ENCODE peak calls at places on chromosomes 3 and 15, in nine cellular contexts. One of them, this sample, is unnamed.

GRCh38 chr3:179093807-179094206 is 22.2 kb upstream of the ZMAT3 start:
- DNase-seq in sigmoid colon: no peak
- DNase-seq in left colon: no peak
- DNase-seq in iPS DF 6.9: no peak
- DNase-seq in activated CD4-positive, alpha-beta T cell treated with anti-CD3 and anti-CD28 coated beads for 1 hour: no peak
- DNase-seq in NCI-H1092: no peak
- DNase-seq in effector CD8-positive, alpha-beta T cell: no peak
- DNase-seq in Jurkat, Clone E6-1: no peak
- DNase-seq in T-helper 2 cell: no peak
- DNase-seq in this sample: no peak

GRCh38 chr15:36502509-36502908 is 76.9 kb upstream of the CDIN1 start:
- DNase-seq in sigmoid colon: no peak
- DNase-seq in left colon: no peak
- DNase-seq in iPS DF 6.9: no peak
- DNase-seq in activated CD4-positive, alpha-beta T cell treated with anti-CD3 and anti-CD28 coated beads for 1 hour: no peak
- DNase-seq in NCI-H1092: no peak
- DNase-seq in effector CD8-positive, alpha-beta T cell: no peak
- DNase-seq in Jurkat, Clone E6-1: no peak
- DNase-seq in T-helper 2 cell: no peak
- DNase-seq in this sample: no peak

GRCh38 chr15:101255066-101255415 is 3.2 kb upstream of the CHSY1 start:
- DNase-seq in sigmoid colon: no peak
- DNase-seq in left colon: no peak
- DNase-seq in iPS DF 6.9: no peak
- DNase-seq in activated CD4-positive, alpha-beta T cell treated with anti-CD3 and anti-CD28 coated beads for 1 hour: no peak
- DNase-seq in NCI-H1092: no peak
- DNase-seq in effector CD8-positive, alpha-beta T cell: no peak
- DNase-seq in Jurkat, Clone E6-1: no peak
- DNase-seq in T-helper 2 cell: no peak
- DNase-seq in this sample: no peak

GRCh38 chr15:79209116-79209515 is 73.4 kb upstream of the ANKRD34C start:
- DNase-seq in sigmoid colon: no peak
- DNase-seq in left colon: no peak
- DNase-seq in iPS DF 6.9: no peak
- DNase-seq in activated CD4-positive, alpha-beta T cell treated with anti-CD3 and anti-CD28 coated beads for 1 hour: no peak
- DNase-seq in NCI-H1092: no peak
- DNase-seq in effector CD8-positive, alpha-beta T cell: no peak
- DNase-seq in Jurkat, Clone E6-1: no peak
- DNase-seq in T-helper 2 cell: no peak
- DNase-seq in this sample: no peak

GRCh38 chr3:135809038-135809437 is 156.5 kb upstream of the PPP2R3A start:
- DNase-seq in sigmoid colon: no peak
- DNase-seq in left colon: no peak
- DNase-seq in iPS DF 6.9: no peak
- DNase-seq in activated CD4-positive, alpha-beta T cell treated with anti-CD3 and anti-CD28 coated beads for 1 hour: no peak
- DNase-seq in NCI-H1092: no peak
- DNase-seq in effector CD8-positive, alpha-beta T cell: no peak
- DNase-seq in Jurkat, Clone E6-1: no peak
- DNase-seq in T-helper 2 cell: no peak
- DNase-seq in this sample: no peak

GRCh38 chr15:89657691-89658200 is 2.5 kb upstream of the KIF7 start:
- DNase-seq in sigmoid colon: no peak
- DNase-seq in left colon: no peak
- DNase-seq in iPS DF 6.9: no peak
- DNase-seq in activated CD4-positive, alpha-beta T cell treated with anti-CD3 and anti-CD28 coated beads for 1 hour: no peak
- DNase-seq in NCI-H1092: no peak
- DNase-seq in effector CD8-positive, alpha-beta T cell: no peak
- DNase-seq in Jurkat, Clone E6-1: no peak
- DNase-seq in T-helper 2 cell: no peak
- DNase-seq in this sample: no peak

GRCh38 chr3:158842946-158843345 is 41.1 kb downstream of the MFSD1 start:
- DNase-seq in sigmoid colon: no peak
- DNase-seq in left colon: no peak
- DNase-seq in iPS DF 6.9: no peak
- DNase-seq in activated CD4-positive, alpha-beta T cell treated with anti-CD3 and anti-CD28 coated beads for 1 hour: no peak
- DNase-seq in NCI-H1092: no peak
- DNase-seq in effector CD8-positive, alpha-beta T cell: no peak
- DNase-seq in Jurkat, Clone E6-1: no peak
- DNase-seq in T-helper 2 cell: no peak
- DNase-seq in this sample: no peak

GRCh38 chr3:195070321-195070720 is 200.6 kb downstream of the XXYLT1 start:
- DNase-seq in sigmoid colon: peak
- DNase-seq in left colon: peak
- DNase-seq in iPS DF 6.9: no peak
- DNase-seq in activated CD4-positive, alpha-beta T cell treated with anti-CD3 and anti-CD28 coated beads for 1 hour: no peak
- DNase-seq in NCI-H1092: no peak
- DNase-seq in effector CD8-positive, alpha-beta T cell: no peak
- DNase-seq in Jurkat, Clone E6-1: no peak
- DNase-seq in T-helper 2 cell: no peak
- DNase-seq in this sample: no peak

GRCh38 chr3:100966807-100967206 is 26.4 kb downstream of the ABI3BP start:
- DNase-seq in sigmoid colon: no peak
- DNase-seq in left colon: no peak
- DNase-seq in iPS DF 6.9: no peak
- DNase-seq in activated CD4-positive, alpha-beta T cell treated with anti-CD3 and anti-CD28 coated beads for 1 hour: no peak
- DNase-seq in NCI-H1092: no peak
- DNase-seq in effector CD8-positive, alpha-beta T cell: no peak
- DNase-seq in Jurkat, Clone E6-1: no peak
- DNase-seq in T-helper 2 cell: no peak
- DNase-seq in this sample: no peak

GRCh38 chr15:89839424-89839823 is 24.8 kb upstream of the ANPEP start:
- DNase-seq in sigmoid colon: no peak
- DNase-seq in left colon: no peak
- DNase-seq in iPS DF 6.9: no peak
- DNase-seq in activated CD4-positive, alpha-beta T cell treated with anti-CD3 and anti-CD28 coated beads for 1 hour: no peak
- DNase-seq in NCI-H1092: no peak
- DNase-seq in effector CD8-positive, alpha-beta T cell: no peak
- DNase-seq in Jurkat, Clone E6-1: no peak
- DNase-seq in T-helper 2 cell: no peak
- DNase-seq in this sample: no peak

GRCh38 chr15:66253643-66254363 is at the start of gene MEGF11:
- DNase-seq in sigmoid colon: no peak
- DNase-seq in left colon: peak
- DNase-seq in iPS DF 6.9: no peak
- DNase-seq in activated CD4-positive, alpha-beta T cell treated with anti-CD3 and anti-CD28 coated beads for 1 hour: no peak
- DNase-seq in NCI-H1092: no peak
- DNase-seq in effector CD8-positive, alpha-beta T cell: no peak
- DNase-seq in Jurkat, Clone E6-1: no peak
- DNase-seq in T-helper 2 cell: no peak
- DNase-seq in this sample: no peak

GRCh38 chr3:72334681-72335457 is 513.4 kb downstream of the SHQ1 start:
- DNase-seq in sigmoid colon: no peak
- DNase-seq in left colon: no peak
- DNase-seq in iPS DF 6.9: no peak
- DNase-seq in activated CD4-positive, alpha-beta T cell treated with anti-CD3 and anti-CD28 coated beads for 1 hour: no peak
- DNase-seq in NCI-H1092: peak
- DNase-seq in effector CD8-positive, alpha-beta T cell: no peak
- DNase-seq in Jurkat, Clone E6-1: no peak
- DNase-seq in T-helper 2 cell: no peak
- DNase-seq in this sample: no peak

GRCh38 chr3:186127463-186127862 is 18.6 kb upstream of the ETV5 start:
- DNase-seq in sigmoid colon: no peak
- DNase-seq in left colon: no peak
- DNase-seq in iPS DF 6.9: no peak
- DNase-seq in activated CD4-positive, alpha-beta T cell treated with anti-CD3 and anti-CD28 coated beads for 1 hour: no peak
- DNase-seq in NCI-H1092: no peak
- DNase-seq in effector CD8-positive, alpha-beta T cell: no peak
- DNase-seq in Jurkat, Clone E6-1: no peak
- DNase-seq in T-helper 2 cell: no peak
- DNase-seq in this sample: no peak

GRCh38 chr3:80688814-80689213 is 921.0 kb upstream of the ROBO1 start:
- DNase-seq in sigmoid colon: no peak
- DNase-seq in left colon: no peak
- DNase-seq in iPS DF 6.9: no peak
- DNase-seq in activated CD4-positive, alpha-beta T cell treated with anti-CD3 and anti-CD28 coated beads for 1 hour: no peak
- DNase-seq in NCI-H1092: no peak
- DNase-seq in effector CD8-positive, alpha-beta T cell: no peak
- DNase-seq in Jurkat, Clone E6-1: no peak
- DNase-seq in T-helper 2 cell: no peak
- DNase-seq in this sample: no peak

GRCh38 chr3:172189213-172189612 is 149.8 kb downstream of the FNDC3B start:
- DNase-seq in sigmoid colon: no peak
- DNase-seq in left colon: no peak
- DNase-seq in iPS DF 6.9: no peak
- DNase-seq in activated CD4-positive, alpha-beta T cell treated with anti-CD3 and anti-CD28 coated beads for 1 hour: no peak
- DNase-seq in NCI-H1092: no peak
- DNase-seq in effector CD8-positive, alpha-beta T cell: no peak
- DNase-seq in Jurkat, Clone E6-1: no peak
- DNase-seq in T-helper 2 cell: no peak
- DNase-seq in this sample: no peak

GRCh38 chr3:99934984-99935797 is 117.5 kb downstream of the CMSS1 start:
- DNase-seq in sigmoid colon: no peak
- DNase-seq in left colon: no peak
- DNase-seq in iPS DF 6.9: no peak
- DNase-seq in activated CD4-positive, alpha-beta T cell treated with anti-CD3 and anti-CD28 coated beads for 1 hour: no peak
- DNase-seq in NCI-H1092: no peak
- DNase-seq in effector CD8-positive, alpha-beta T cell: no peak
- DNase-seq in Jurkat, Clone E6-1: no peak
- DNase-seq in T-helper 2 cell: no peak
- DNase-seq in this sample: no peak

GRCh38 chr3:123342631-123343080 is 106.2 kb downstream of the ADCY5 start:
- DNase-seq in sigmoid colon: peak
- DNase-seq in left colon: no peak
- DNase-seq in iPS DF 6.9: no peak
- DNase-seq in activated CD4-positive, alpha-beta T cell treated with anti-CD3 and anti-CD28 coated beads for 1 hour: no peak
- DNase-seq in NCI-H1092: no peak
- DNase-seq in effector CD8-positive, alpha-beta T cell: no peak
- DNase-seq in Jurkat, Clone E6-1: no peak
- DNase-seq in T-helper 2 cell: no peak
- DNase-seq in this sample: no peak

GRCh38 chr3:71695000-71695482 is 30.2 kb downstream of the EIF4E3 start:
- DNase-seq in sigmoid colon: no peak
- DNase-seq in left colon: peak
- DNase-seq in iPS DF 6.9: no peak
- DNase-seq in activated CD4-positive, alpha-beta T cell treated with anti-CD3 and anti-CD28 coated beads for 1 hour: no peak
- DNase-seq in NCI-H1092: no peak
- DNase-seq in effector CD8-positive, alpha-beta T cell: no peak
- DNase-seq in Jurkat, Clone E6-1: no peak
- DNase-seq in T-helper 2 cell: no peak
- DNase-seq in this sample: no peak

GRCh38 chr3:83426311-83426710 is 1532.5 kb upstream of the CADM2 start:
- DNase-seq in sigmoid colon: no peak
- DNase-seq in left colon: no peak
- DNase-seq in iPS DF 6.9: no peak
- DNase-seq in activated CD4-positive, alpha-beta T cell treated with anti-CD3 and anti-CD28 coated beads for 1 hour: no peak
- DNase-seq in NCI-H1092: no peak
- DNase-seq in effector CD8-positive, alpha-beta T cell: no peak
- DNase-seq in Jurkat, Clone E6-1: no peak
- DNase-seq in T-helper 2 cell: no peak
- DNase-seq in this sample: no peak

GRCh38 chr3:105965384-105965783 is 96.6 kb upstream of the CBLB start:
- DNase-seq in sigmoid colon: no peak
- DNase-seq in left colon: no peak
- DNase-seq in iPS DF 6.9: no peak
- DNase-seq in activated CD4-positive, alpha-beta T cell treated with anti-CD3 and anti-CD28 coated beads for 1 hour: no peak
- DNase-seq in NCI-H1092: no peak
- DNase-seq in effector CD8-positive, alpha-beta T cell: no peak
- DNase-seq in Jurkat, Clone E6-1: no peak
- DNase-seq in T-helper 2 cell: no peak
- DNase-seq in this sample: no peak

GRCh38 chr15:71333839-71334238 is 218.6 kb downstream of the THSD4 start:
- DNase-seq in sigmoid colon: no peak
- DNase-seq in left colon: no peak
- DNase-seq in iPS DF 6.9: no peak
- DNase-seq in activated CD4-positive, alpha-beta T cell treated with anti-CD3 and anti-CD28 coated beads for 1 hour: no peak
- DNase-seq in NCI-H1092: no peak
- DNase-seq in effector CD8-positive, alpha-beta T cell: no peak
- DNase-seq in Jurkat, Clone E6-1: no peak
- DNase-seq in T-helper 2 cell: no peak
- DNase-seq in this sample: no peak

GRCh38 chr15:90334304-90334731 is 17.8 kb upstream of the ZNF774 start:
- DNase-seq in sigmoid colon: no peak
- DNase-seq in left colon: peak
- DNase-seq in iPS DF 6.9: no peak
- DNase-seq in activated CD4-positive, alpha-beta T cell treated with anti-CD3 and anti-CD28 coated beads for 1 hour: no peak
- DNase-seq in NCI-H1092: no peak
- DNase-seq in effector CD8-positive, alpha-beta T cell: no peak
- DNase-seq in Jurkat, Clone E6-1: no peak
- DNase-seq in T-helper 2 cell: no peak
- DNase-seq in this sample: no peak

GRCh38 chr3:177195242-177195940 is 1.9 kb downstream of the TBL1XR1 start:
- DNase-seq in sigmoid colon: no peak
- DNase-seq in left colon: peak
- DNase-seq in iPS DF 6.9: no peak
- DNase-seq in activated CD4-positive, alpha-beta T cell treated with anti-CD3 and anti-CD28 coated beads for 1 hour: no peak
- DNase-seq in NCI-H1092: no peak
- DNase-seq in effector CD8-positive, alpha-beta T cell: no peak
- DNase-seq in Jurkat, Clone E6-1: no peak
- DNase-seq in T-helper 2 cell: no peak
- DNase-seq in this sample: peak

GRCh38 chr3:168865022-168865551 is 769.4 kb upstream of the GOLIM4 start:
- DNase-seq in sigmoid colon: no peak
- DNase-seq in left colon: no peak
- DNase-seq in iPS DF 6.9: no peak
- DNase-seq in activated CD4-positive, alpha-beta T cell treated with anti-CD3 and anti-CD28 coated beads for 1 hour: no peak
- DNase-seq in NCI-H1092: no peak
- DNase-seq in effector CD8-positive, alpha-beta T cell: no peak
- DNase-seq in Jurkat, Clone E6-1: peak
- DNase-seq in T-helper 2 cell: no peak
- DNase-seq in this sample: no peak

GRCh38 chr3:130465486-130465885 is 51.5 kb upstream of the COL6A6 start:
- DNase-seq in sigmoid colon: no peak
- DNase-seq in left colon: no peak
- DNase-seq in iPS DF 6.9: no peak
- DNase-seq in activated CD4-positive, alpha-beta T cell treated with anti-CD3 and anti-CD28 coated beads for 1 hour: no peak
- DNase-seq in NCI-H1092: no peak
- DNase-seq in effector CD8-positive, alpha-beta T cell: no peak
- DNase-seq in Jurkat, Clone E6-1: no peak
- DNase-seq in T-helper 2 cell: no peak
- DNase-seq in this sample: no peak

GRCh38 chr3:126996905-126997304 is 14.0 kb downstream of the PLXNA1 start:
- DNase-seq in sigmoid colon: no peak
- DNase-seq in left colon: no peak
- DNase-seq in iPS DF 6.9: no peak
- DNase-seq in activated CD4-positive, alpha-beta T cell treated with anti-CD3 and anti-CD28 coated beads for 1 hour: no peak
- DNase-seq in NCI-H1092: no peak
- DNase-seq in effector CD8-positive, alpha-beta T cell: no peak
- DNase-seq in Jurkat, Clone E6-1: no peak
- DNase-seq in T-helper 2 cell: no peak
- DNase-seq in this sample: no peak

GRCh38 chr3:89072671-89073070 is 34.8 kb upstream of the EPHA3 start:
- DNase-seq in sigmoid colon: no peak
- DNase-seq in left colon: no peak
- DNase-seq in iPS DF 6.9: no peak
- DNase-seq in activated CD4-positive, alpha-beta T cell treated with anti-CD3 and anti-CD28 coated beads for 1 hour: no peak
- DNase-seq in NCI-H1092: no peak
- DNase-seq in effector CD8-positive, alpha-beta T cell: no peak
- DNase-seq in Jurkat, Clone E6-1: no peak
- DNase-seq in T-helper 2 cell: no peak
- DNase-seq in this sample: no peak

GRCh38 chr15:93038064-93038705 is 50.8 kb downstream of the RGMA start:
- DNase-seq in sigmoid colon: peak
- DNase-seq in left colon: no peak
- DNase-seq in iPS DF 6.9: no peak
- DNase-seq in activated CD4-positive, alpha-beta T cell treated with anti-CD3 and anti-CD28 coated beads for 1 hour: no peak
- DNase-seq in NCI-H1092: no peak
- DNase-seq in effector CD8-positive, alpha-beta T cell: no peak
- DNase-seq in Jurkat, Clone E6-1: no peak
- DNase-seq in T-helper 2 cell: no peak
- DNase-seq in this sample: no peak

GRCh38 chr3:169668081-169668956 is 4.8 kb upstream of the MECOM start:
- DNase-seq in sigmoid colon: no peak
- DNase-seq in left colon: peak
- DNase-seq in iPS DF 6.9: no peak
- DNase-seq in activated CD4-positive, alpha-beta T cell treated with anti-CD3 and anti-CD28 coated beads for 1 hour: no peak
- DNase-seq in NCI-H1092: peak
- DNase-seq in effector CD8-positive, alpha-beta T cell: no peak
- DNase-seq in Jurkat, Clone E6-1: no peak
- DNase-seq in T-helper 2 cell: no peak
- DNase-seq in this sample: no peak

GRCh38 chr3:53331871-53332270 is 15.5 kb downstream of the DCP1A start:
- DNase-seq in sigmoid colon: no peak
- DNase-seq in left colon: no peak
- DNase-seq in iPS DF 6.9: no peak
- DNase-seq in activated CD4-positive, alpha-beta T cell treated with anti-CD3 and anti-CD28 coated beads for 1 hour: no peak
- DNase-seq in NCI-H1092: no peak
- DNase-seq in effector CD8-positive, alpha-beta T cell: no peak
- DNase-seq in Jurkat, Clone E6-1: no peak
- DNase-seq in T-helper 2 cell: no peak
- DNase-seq in this sample: no peak

GRCh38 chr15:71758716-71759115 is 51.6 kb upstream of the NR2E3 start:
- DNase-seq in sigmoid colon: no peak
- DNase-seq in left colon: no peak
- DNase-seq in iPS DF 6.9: no peak
- DNase-seq in activated CD4-positive, alpha-beta T cell treated with anti-CD3 and anti-CD28 coated beads for 1 hour: no peak
- DNase-seq in NCI-H1092: no peak
- DNase-seq in effector CD8-positive, alpha-beta T cell: no peak
- DNase-seq in Jurkat, Clone E6-1: no peak
- DNase-seq in T-helper 2 cell: no peak
- DNase-seq in this sample: no peak